ENCODE peak calls at places on chromosomes 5 and 9, in seven cellular contexts. P is stomach, M is K562, D is A549, C is H1, R is GM12878, Y is HepG2. O is an unnamed sample.

GRCh38 chr5:39256472-39256871 is 37.1 kb upstream of the FYB1 start:
- DNase-seq in P (no peak), M (no peak), D (peak), C (no peak), R (peak), Y (no peak), O (no peak)

GRCh38 chr9:121279841-121280388 is 12.0 kb downstream of the GSN start:
- DNase-seq in P (no peak), M (no peak), D (no peak), C (no peak), R (no peak), Y (no peak), O (peak)

GRCh38 chr5:76050131-76050530 is 33.1 kb upstream of the SV2C start:
- DNase-seq in P (no peak), M (no peak), D (no peak), C (no peak), R (no peak), Y (no peak), O (no peak)

GRCh38 chr5:32173394-32174010 is 617 bp downstream of the GOLPH3 start:
- DNase-seq in P (peak), M (peak), D (peak), C (no peak), R (no peak), Y (peak), O (peak)

GRCh38 chr5:138282918-138283742 is 8.7 kb upstream of the GFRA3 start:
- DNase-seq in P (peak), M (peak), D (peak), C (no peak), R (no peak), Y (peak), O (no peak)

GRCh38 chr9:106916491-106917235 is 53.7 kb downstream of the ZNF462 start:
- DNase-seq in P (no peak), M (no peak), D (peak), C (no peak), R (no peak), Y (peak), O (no peak)

GRCh38 chr5:107359916-107360234 is 310.9 kb downstream of the EFNA5 start:
- DNase-seq in P (no peak), M (no peak), D (peak), C (no peak), R (no peak), Y (no peak), O (no peak)

GRCh38 chr5:138565100-138565821 is 9.9 kb downstream of the HSPA9 start:
- DNase-seq in P (no peak), M (no peak), D (no peak), C (no peak), R (no peak), Y (no peak), O (no peak)

DNA sequence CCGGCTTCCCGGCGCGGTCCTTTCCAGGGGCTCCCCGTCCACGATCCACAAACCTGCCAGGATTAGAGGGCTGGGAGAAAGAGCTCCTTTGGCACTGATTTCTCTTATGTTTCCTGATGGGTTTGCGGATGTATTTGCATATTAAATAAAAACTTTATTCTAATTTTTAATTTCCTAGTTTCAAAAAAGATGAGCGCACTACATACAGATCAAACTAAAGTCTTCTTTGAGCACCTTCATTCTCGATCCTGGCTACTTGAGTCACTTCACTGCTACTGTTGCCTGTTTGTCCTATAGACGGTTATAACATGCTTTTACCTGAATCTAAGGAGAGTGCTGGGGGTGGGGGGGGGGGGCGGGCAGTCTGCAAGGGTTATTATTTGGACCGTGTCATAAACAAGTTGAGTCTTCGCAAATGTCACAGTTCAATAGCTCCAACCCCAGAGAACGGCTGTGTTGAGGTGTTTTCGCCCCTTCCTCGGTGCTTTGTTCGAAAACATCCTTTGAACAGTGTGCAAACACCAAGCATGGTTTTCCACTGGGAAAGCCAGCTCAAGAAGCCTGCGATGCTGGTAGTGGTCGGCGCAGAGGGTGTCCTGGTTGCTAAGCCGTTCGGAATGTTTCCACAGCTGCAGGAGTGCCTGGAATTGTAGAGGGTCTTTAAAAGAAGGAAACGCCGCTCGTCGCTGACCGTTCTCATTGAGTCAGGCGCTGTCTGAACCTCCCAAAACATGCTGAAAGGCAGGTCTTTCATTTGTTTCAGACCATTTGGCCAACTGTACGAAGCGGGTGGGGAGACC is 1.1 kb upstream of the STK10 start:
- DNase-seq in P (no peak), M (no peak), D (no peak), C (no peak), R (no peak), Y (no peak), O (no peak)
- TF ChIP-seq EP300 in P (no peak), M (no peak), D (no peak), C (no peak), R (no peak), Y (no peak), O (no peak)

GRCh38 chr9:128920381-128921058 is at the start of gene PHYHD1:
- DNase-seq in P (peak), M (no peak), D (no peak), C (no peak), R (no peak), Y (no peak), O (no peak)
- TF ChIP-seq EP300 in P (no peak), M (no peak), D (no peak), C (no peak), R (no peak), Y (no peak), O (no peak)

DNA sequence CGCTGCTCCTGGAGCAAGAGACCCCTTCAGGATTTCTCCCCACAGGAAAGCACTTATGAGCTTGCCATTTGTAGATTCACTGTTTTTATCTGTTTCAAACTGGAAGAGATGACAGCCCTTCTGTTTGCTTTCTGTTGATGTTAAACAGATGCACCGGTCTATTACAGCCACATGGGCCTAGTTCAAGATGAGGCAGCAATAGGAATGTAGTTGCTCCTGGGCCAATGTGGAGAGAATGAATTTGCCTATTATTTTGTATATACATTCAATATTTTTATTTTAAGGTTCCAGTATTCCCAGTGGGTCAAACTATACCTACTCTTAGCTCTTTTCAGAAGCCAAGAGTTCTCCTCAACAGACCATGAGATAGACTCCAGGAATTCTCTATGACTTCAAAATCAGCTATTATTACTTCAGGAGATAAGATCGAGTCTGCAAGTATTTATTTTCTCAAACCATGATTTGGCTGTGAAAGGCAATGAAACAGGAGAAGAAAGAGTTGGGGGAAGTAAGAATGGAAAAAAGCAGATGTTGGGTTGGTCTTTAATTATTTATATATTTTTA is 461.6 kb downstream of the RASEF start:
- DNase-seq in P (no peak), M (no peak), D (no peak), C (no peak), R (no peak), Y (peak), O (no peak)
- TF ChIP-seq EP300 in P (no peak), M (no peak), D (no peak), C (no peak), R (no peak), Y (no peak), O (no peak)

DNA sequence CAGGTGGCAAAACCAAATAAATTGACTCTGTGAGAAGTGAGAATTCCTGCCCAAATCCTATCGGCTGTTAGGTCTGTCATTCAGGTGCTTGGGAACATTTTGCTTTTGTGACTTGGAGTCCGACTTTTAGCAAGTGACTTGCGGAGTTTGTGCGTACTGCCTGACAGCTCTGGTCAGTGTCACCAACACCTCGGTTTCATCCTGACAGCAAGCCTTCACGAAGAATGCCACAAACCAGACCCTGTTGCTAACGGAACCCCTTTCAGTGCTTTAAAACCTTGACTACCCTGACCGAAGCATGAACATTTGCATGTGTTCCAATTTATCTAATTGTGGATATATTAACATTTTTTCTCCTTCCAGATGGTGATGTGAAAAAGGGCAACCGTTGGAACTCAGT is 26.5 kb downstream of the LIX1 start:
- DNase-seq in P (no peak), M (no peak), D (no peak), C (no peak), R (no peak), Y (no peak), O (no peak)
- TF ChIP-seq EP300 in P (no peak), M (no peak), D (no peak), C (no peak), R (no peak), Y (no peak), O (no peak)

O was measured in suprapubic skin.